ENCODE peak calls at places on chromosomes 13 and 19, in nine cellular contexts. One of them, this sample, is unnamed.

GRCh38 chr13:105616313-105617075 is 919.0 kb downstream of the EFNB2 start:
- DNase-seq in stimulated activated CD4-positive, alpha-beta T cell treated with anti-CD3 and anti-CD28 coated beads, Interleukin-12 subunit alpha, Interleukin-12 subunit beta, amount 100 ng/mL, for 24 hours: no peak
- DNase-seq in trophoblast cell: no peak
- DNase-seq in esophagus squamous epithelium: no peak
- DNase-seq in RPMI7951: peak; percentile 26
- DNase-seq in pulmonary artery endothelial cell: no peak
- DNase-seq in GM23248: no peak
- DNase-seq in midbrain: no peak
- DNase-seq in stimulated activated CD8-positive, alpha-beta memory T cell treated with anti-CD3 and anti-CD28 coated beads, Interleukin-2, amount 100 ng/mL, for 1 hour: no peak
- DNase-seq in this sample: no peak

GRCh38 chr13:97574926-97575325 is 141.0 kb downstream of the RAP2A start:
- DNase-seq in pulmonary artery endothelial cell: no peak
- DNase-seq in esophagus squamous epithelium: no peak
- DNase-seq in GM23248: peak; percentile 29
- DNase-seq in stimulated activated CD8-positive, alpha-beta memory T cell treated with anti-CD3 and anti-CD28 coated beads, Interleukin-2, amount 100 ng/mL, for 1 hour: no peak
- DNase-seq in midbrain: peak; percentile 9
- DNase-seq in RPMI7951: no peak
- DNase-seq in trophoblast cell: peak; percentile 67
- DNase-seq in stimulated activated CD4-positive, alpha-beta T cell treated with anti-CD3 and anti-CD28 coated beads, Interleukin-12 subunit alpha, Interleukin-12 subunit beta, amount 100 ng/mL, for 24 hours: no peak
- DNase-seq in this sample: no peak

GRCh38 chr13:73171926-73172325 is 113.1 kb downstream of the KLF5 start:
- DNase-seq in midbrain: no peak
- DNase-seq in pulmonary artery endothelial cell: no peak
- DNase-seq in esophagus squamous epithelium: no peak
- DNase-seq in GM23248: peak; percentile 31
- DNase-seq in stimulated activated CD4-positive, alpha-beta T cell treated with anti-CD3 and anti-CD28 coated beads, Interleukin-12 subunit alpha, Interleukin-12 subunit beta, amount 100 ng/mL, for 24 hours: no peak
- DNase-seq in trophoblast cell: peak; percentile 60
- DNase-seq in stimulated activated CD8-positive, alpha-beta memory T cell treated with anti-CD3 and anti-CD28 coated beads, Interleukin-2, amount 100 ng/mL, for 1 hour: no peak
- DNase-seq in RPMI7951: peak; percentile 13
- DNase-seq in this sample: no peak

GRCh38 chr13:99955747-99956472 is 15.7 kb downstream of the ZIC5 start:
- DNase-seq in stimulated activated CD4-positive, alpha-beta T cell treated with anti-CD3 and anti-CD28 coated beads, Interleukin-12 subunit alpha, Interleukin-12 subunit beta, amount 100 ng/mL, for 24 hours: no peak
- DNase-seq in RPMI7951: no peak
- DNase-seq in trophoblast cell: no peak
- DNase-seq in esophagus squamous epithelium: no peak
- DNase-seq in pulmonary artery endothelial cell: no peak
- DNase-seq in GM23248: peak; percentile 69
- DNase-seq in midbrain: no peak
- DNase-seq in stimulated activated CD8-positive, alpha-beta memory T cell treated with anti-CD3 and anti-CD28 coated beads, Interleukin-2, amount 100 ng/mL, for 1 hour: no peak
- DNase-seq in this sample: no peak

GRCh38 chr13:30486230-30487074 is 20.7 kb upstream of the HMGB1 start:
- DNase-seq in stimulated activated CD8-positive, alpha-beta memory T cell treated with anti-CD3 and anti-CD28 coated beads, Interleukin-2, amount 100 ng/mL, for 1 hour: no peak
- DNase-seq in GM23248: no peak
- DNase-seq in midbrain: no peak
- DNase-seq in stimulated activated CD4-positive, alpha-beta T cell treated with anti-CD3 and anti-CD28 coated beads, Interleukin-12 subunit alpha, Interleukin-12 subunit beta, amount 100 ng/mL, for 24 hours: no peak
- DNase-seq in esophagus squamous epithelium: no peak
- DNase-seq in pulmonary artery endothelial cell: no peak
- DNase-seq in trophoblast cell: peak; percentile 99
- DNase-seq in RPMI7951: peak; percentile 14
- DNase-seq in this sample: no peak

GRCh38 chr13:48804836-48805601 is 151.3 kb downstream of the CYSLTR2 start:
- DNase-seq in stimulated activated CD4-positive, alpha-beta T cell treated with anti-CD3 and anti-CD28 coated beads, Interleukin-12 subunit alpha, Interleukin-12 subunit beta, amount 100 ng/mL, for 24 hours: no peak
- DNase-seq in pulmonary artery endothelial cell: no peak
- DNase-seq in GM23248: no peak
- DNase-seq in midbrain: no peak
- DNase-seq in stimulated activated CD8-positive, alpha-beta memory T cell treated with anti-CD3 and anti-CD28 coated beads, Interleukin-2, amount 100 ng/mL, for 1 hour: no peak
- DNase-seq in esophagus squamous epithelium: no peak
- DNase-seq in RPMI7951: peak; percentile 85
- DNase-seq in trophoblast cell: no peak
- DNase-seq in this sample: no peak

GRCh38 chr19:42010245-42011126 is 16.5 kb upstream of the ATP1A3 start:
- DNase-seq in esophagus squamous epithelium: no peak
- DNase-seq in trophoblast cell: no peak
- DNase-seq in RPMI7951: no peak
- DNase-seq in pulmonary artery endothelial cell: no peak
- DNase-seq in stimulated activated CD8-positive, alpha-beta memory T cell treated with anti-CD3 and anti-CD28 coated beads, Interleukin-2, amount 100 ng/mL, for 1 hour: no peak
- DNase-seq in GM23248: peak; percentile 58
- DNase-seq in midbrain: no peak
- DNase-seq in stimulated activated CD4-positive, alpha-beta T cell treated with anti-CD3 and anti-CD28 coated beads, Interleukin-12 subunit alpha, Interleukin-12 subunit beta, amount 100 ng/mL, for 24 hours: no peak
- DNase-seq in this sample: no peak

GRCh38 chr13:28566283-28566682 is 71.4 kb upstream of the FLT1 start:
- DNase-seq in stimulated activated CD8-positive, alpha-beta memory T cell treated with anti-CD3 and anti-CD28 coated beads, Interleukin-2, amount 100 ng/mL, for 1 hour: no peak
- DNase-seq in RPMI7951: no peak
- DNase-seq in midbrain: no peak
- DNase-seq in esophagus squamous epithelium: no peak
- DNase-seq in stimulated activated CD4-positive, alpha-beta T cell treated with anti-CD3 and anti-CD28 coated beads, Interleukin-12 subunit alpha, Interleukin-12 subunit beta, amount 100 ng/mL, for 24 hours: no peak
- DNase-seq in pulmonary artery endothelial cell: no peak
- DNase-seq in GM23248: no peak
- DNase-seq in trophoblast cell: peak; percentile 71
- DNase-seq in this sample: no peak

GRCh38 chr13:52061587-52061986 is 37.1 kb downstream of the UTP14C start:
- DNase-seq in GM23248: peak; percentile 27
- DNase-seq in pulmonary artery endothelial cell: peak; percentile 17
- DNase-seq in RPMI7951: no peak
- DNase-seq in esophagus squamous epithelium: no peak
- DNase-seq in stimulated activated CD8-positive, alpha-beta memory T cell treated with anti-CD3 and anti-CD28 coated beads, Interleukin-2, amount 100 ng/mL, for 1 hour: no peak
- DNase-seq in stimulated activated CD4-positive, alpha-beta T cell treated with anti-CD3 and anti-CD28 coated beads, Interleukin-12 subunit alpha, Interleukin-12 subunit beta, amount 100 ng/mL, for 24 hours: no peak
- DNase-seq in trophoblast cell: no peak
- DNase-seq in midbrain: no peak
- DNase-seq in this sample: no peak

GRCh38 chr19:49564616-49565045 is 15.7 kb downstream of the NOSIP start:
- DNase-seq in pulmonary artery endothelial cell: no peak
- DNase-seq in midbrain: no peak
- DNase-seq in GM23248: no peak
- DNase-seq in esophagus squamous epithelium: no peak
- DNase-seq in RPMI7951: no peak
- DNase-seq in stimulated activated CD4-positive, alpha-beta T cell treated with anti-CD3 and anti-CD28 coated beads, Interleukin-12 subunit alpha, Interleukin-12 subunit beta, amount 100 ng/mL, for 24 hours: no peak
- DNase-seq in trophoblast cell: no peak
- DNase-seq in stimulated activated CD8-positive, alpha-beta memory T cell treated with anti-CD3 and anti-CD28 coated beads, Interleukin-2, amount 100 ng/mL, for 1 hour: no peak
- DNase-seq in this sample: no peak

GRCh38 chr13:98225036-98225940 is 48.2 kb upstream of the RNF113B start:
- DNase-seq in pulmonary artery endothelial cell: no peak
- DNase-seq in GM23248: no peak
- DNase-seq in stimulated activated CD8-positive, alpha-beta memory T cell treated with anti-CD3 and anti-CD28 coated beads, Interleukin-2, amount 100 ng/mL, for 1 hour: no peak
- DNase-seq in midbrain: peak; percentile 76
- DNase-seq in esophagus squamous epithelium: no peak
- DNase-seq in trophoblast cell: peak; percentile 63
- DNase-seq in stimulated activated CD4-positive, alpha-beta T cell treated with anti-CD3 and anti-CD28 coated beads, Interleukin-12 subunit alpha, Interleukin-12 subunit beta, amount 100 ng/mL, for 24 hours: no peak
- DNase-seq in RPMI7951: no peak
- DNase-seq in this sample: peak; percentile 64

GRCh38 chr13:107873908-107874307 is 341.4 kb downstream of the LIG4 start:
- DNase-seq in esophagus squamous epithelium: no peak
- DNase-seq in pulmonary artery endothelial cell: no peak
- DNase-seq in stimulated activated CD8-positive, alpha-beta memory T cell treated with anti-CD3 and anti-CD28 coated beads, Interleukin-2, amount 100 ng/mL, for 1 hour: no peak
- DNase-seq in RPMI7951: no peak
- DNase-seq in midbrain: no peak
- DNase-seq in stimulated activated CD4-positive, alpha-beta T cell treated with anti-CD3 and anti-CD28 coated beads, Interleukin-12 subunit alpha, Interleukin-12 subunit beta, amount 100 ng/mL, for 24 hours: no peak
- DNase-seq in trophoblast cell: no peak
- DNase-seq in GM23248: peak; percentile 18
- DNase-seq in this sample: no peak

This sample was measured in nucleus accumbens.